ENCODE peak calls at places on chromosomes 3 and 15, in five cellular contexts. One of them, this sample, is unnamed.

GRCh38 chr15:74441248-74441939 is 7.6 kb upstream of the SEMA7A start:
- DNase-seq in foreskin fibroblast: no peak
- DNase-seq in A549: no peak
- DNase-seq in NCI-H2081: no peak
- DNase-seq in fibroblast of pulmonary artery: no peak
- DNase-seq in this sample: no peak

GRCh38 chr3:59056706-59057105 is 6.9 kb upstream of the CFAP20DC start:
- DNase-seq in foreskin fibroblast: no peak
- DNase-seq in A549: no peak
- DNase-seq in NCI-H2081: no peak
- DNase-seq in fibroblast of pulmonary artery: peak
- DNase-seq in this sample: peak

GRCh38 chr3:129626744-129627349 is 20.4 kb upstream of the PLXND1 start:
- DNase-seq in foreskin fibroblast: peak
- DNase-seq in A549: peak
- DNase-seq in NCI-H2081: peak
- DNase-seq in fibroblast of pulmonary artery: peak
- DNase-seq in this sample: no peak

GRCh38 chr15:48975713-48976419 is 12.1 kb upstream of the SHC4 start:
- DNase-seq in foreskin fibroblast: peak
- DNase-seq in A549: peak
- DNase-seq in NCI-H2081: peak
- DNase-seq in fibroblast of pulmonary artery: peak
- DNase-seq in this sample: no peak

GRCh38 chr3:11600501-11601282 is 43.0 kb downstream of the VGLL4 start:
- DNase-seq in foreskin fibroblast: peak
- DNase-seq in A549: peak
- DNase-seq in NCI-H2081: no peak
- DNase-seq in fibroblast of pulmonary artery: peak
- DNase-seq in this sample: peak

GRCh38 chr15:58677426-58677825 is 72.1 kb downstream of the ADAM10 start:
- DNase-seq in foreskin fibroblast: no peak
- DNase-seq in A549: no peak
- DNase-seq in NCI-H2081: no peak
- DNase-seq in fibroblast of pulmonary artery: no peak
- DNase-seq in this sample: no peak

GRCh38 chr3:186254676-186255665 is 107.1 kb downstream of the DGKG start:
- DNase-seq in foreskin fibroblast: no peak
- DNase-seq in A549: no peak
- DNase-seq in NCI-H2081: no peak
- DNase-seq in fibroblast of pulmonary artery: no peak
- DNase-seq in this sample: no peak

GRCh38 chr15:65533057-65533752 is 2.9 kb downstream of the HACD3 start:
- DNase-seq in foreskin fibroblast: no peak
- DNase-seq in A549: no peak
- DNase-seq in NCI-H2081: no peak
- DNase-seq in fibroblast of pulmonary artery: no peak
- DNase-seq in this sample: no peak

GRCh38 chr3:150743508-150743907 is 19.5 kb downstream of the SIAH2 start:
- DNase-seq in foreskin fibroblast: peak
- DNase-seq in A549: peak
- DNase-seq in NCI-H2081: no peak
- DNase-seq in fibroblast of pulmonary artery: peak
- DNase-seq in this sample: no peak

GRCh38 chr3:195184716-195185421 is 86.1 kb downstream of the XXYLT1 start:
- DNase-seq in foreskin fibroblast: no peak
- DNase-seq in A549: no peak
- DNase-seq in NCI-H2081: no peak
- DNase-seq in fibroblast of pulmonary artery: no peak
- DNase-seq in this sample: no peak

GRCh38 chr3:43968465-43968864 is 273.2 kb upstream of the TOPAZ1 start:
- DNase-seq in foreskin fibroblast: no peak
- DNase-seq in A549: no peak
- DNase-seq in NCI-H2081: no peak
- DNase-seq in fibroblast of pulmonary artery: no peak
- DNase-seq in this sample: no peak

GRCh38 chr15:49507261-49507660 is 84.2 kb downstream of the FGF7 start:
- DNase-seq in foreskin fibroblast: no peak
- DNase-seq in A549: no peak
- DNase-seq in NCI-H2081: no peak
- DNase-seq in fibroblast of pulmonary artery: no peak
- DNase-seq in this sample: no peak

GRCh38 chr15:51104512-51104911 is 9.8 kb upstream of the TNFAIP8L3 start:
- DNase-seq in foreskin fibroblast: peak
- DNase-seq in A549: no peak
- DNase-seq in NCI-H2081: no peak
- DNase-seq in fibroblast of pulmonary artery: peak
- DNase-seq in this sample: no peak

GRCh38 chr3:38662544-38662943 is 13.1 kb upstream of the SCN5A start:
- DNase-seq in foreskin fibroblast: peak
- DNase-seq in A549: peak
- DNase-seq in NCI-H2081: peak
- DNase-seq in fibroblast of pulmonary artery: peak
- DNase-seq in this sample: no peak

GRCh38 chr15:67061811-67062348 is 3.5 kb upstream of the SMAD3 start:
- DNase-seq in foreskin fibroblast: no peak
- DNase-seq in A549: no peak
- DNase-seq in NCI-H2081: no peak
- DNase-seq in fibroblast of pulmonary artery: no peak
- DNase-seq in this sample: no peak

GRCh38 chr3:177746259-177747021 is 549.2 kb upstream of the TBL1XR1 start:
- DNase-seq in foreskin fibroblast: no peak
- DNase-seq in A549: no peak
- DNase-seq in NCI-H2081: no peak
- DNase-seq in fibroblast of pulmonary artery: no peak
- DNase-seq in this sample: no peak

GRCh38 chr3:9970020-9970652 is 16.5 kb downstream of the EMC3 start:
- DNase-seq in foreskin fibroblast: peak
- DNase-seq in A549: peak
- DNase-seq in NCI-H2081: no peak
- DNase-seq in fibroblast of pulmonary artery: peak
- DNase-seq in this sample: peak

GRCh38 chr15:78565097-78565950 is at the start of gene CHRNA5:
- DNase-seq in foreskin fibroblast: peak
- DNase-seq in A549: peak
- DNase-seq in NCI-H2081: peak
- DNase-seq in fibroblast of pulmonary artery: peak
- DNase-seq in this sample: peak

GRCh38 chr3:183381179-183381578 is 47.2 kb downstream of the MCF2L2 start:
- DNase-seq in foreskin fibroblast: peak
- DNase-seq in A549: no peak
- DNase-seq in NCI-H2081: peak
- DNase-seq in fibroblast of pulmonary artery: peak
- DNase-seq in this sample: no peak

GRCh38 chr3:40055956-40056355 is 246.5 kb downstream of the MYRIP start:
- DNase-seq in foreskin fibroblast: no peak
- DNase-seq in A549: no peak
- DNase-seq in NCI-H2081: no peak
- DNase-seq in fibroblast of pulmonary artery: no peak
- DNase-seq in this sample: no peak

GRCh38 chr3:197782230-197782629 is 8.8 kb upstream of the LRCH3 start:
- DNase-seq in foreskin fibroblast: no peak
- DNase-seq in A549: no peak
- DNase-seq in NCI-H2081: no peak
- DNase-seq in fibroblast of pulmonary artery: no peak
- DNase-seq in this sample: no peak

GRCh38 chr15:48935236-48935635 is 28.5 kb downstream of the SHC4 start:
- DNase-seq in foreskin fibroblast: no peak
- DNase-seq in A549: no peak
- DNase-seq in NCI-H2081: no peak
- DNase-seq in fibroblast of pulmonary artery: no peak
- DNase-seq in this sample: no peak

GRCh38 chr3:66037986-66038369 is 740 bp downstream of the MAGI1 start:
- DNase-seq in foreskin fibroblast: no peak
- DNase-seq in A549: no peak
- DNase-seq in NCI-H2081: no peak
- DNase-seq in fibroblast of pulmonary artery: no peak
- DNase-seq in this sample: no peak

GRCh38 chr15:85667491-85668424 is 127.0 kb downstream of the KLHL25 start:
- DNase-seq in foreskin fibroblast: peak
- DNase-seq in A549: peak
- DNase-seq in NCI-H2081: no peak
- DNase-seq in fibroblast of pulmonary artery: peak
- DNase-seq in this sample: peak

GRCh38 chr15:76501726-76502125 is 165.2 kb downstream of the ISL2 start:
- DNase-seq in foreskin fibroblast: peak
- DNase-seq in A549: no peak
- DNase-seq in NCI-H2081: no peak
- DNase-seq in fibroblast of pulmonary artery: no peak
- DNase-seq in this sample: peak

GRCh38 chr3:107367353-107367752 is 9.9 kb upstream of the CCDC54 start:
- DNase-seq in foreskin fibroblast: peak
- DNase-seq in A549: peak
- DNase-seq in NCI-H2081: no peak
- DNase-seq in fibroblast of pulmonary artery: peak
- DNase-seq in this sample: peak

GRCh38 chr3:180961087-180961486 is 28.4 kb downstream of the DNAJC19 start:
- DNase-seq in foreskin fibroblast: no peak
- DNase-seq in A549: no peak
- DNase-seq in NCI-H2081: no peak
- DNase-seq in fibroblast of pulmonary artery: no peak
- DNase-seq in this sample: no peak

GRCh38 chr15:63339006-63339766 is 42.5 kb downstream of the CA12 start:
- DNase-seq in foreskin fibroblast: no peak
- DNase-seq in A549: no peak
- DNase-seq in NCI-H2081: no peak
- DNase-seq in fibroblast of pulmonary artery: no peak
- DNase-seq in this sample: no peak

GRCh38 chr15:45773149-45773548 is 138.3 kb downstream of the SQOR start:
- DNase-seq in foreskin fibroblast: no peak
- DNase-seq in A549: no peak
- DNase-seq in NCI-H2081: no peak
- DNase-seq in fibroblast of pulmonary artery: peak
- DNase-seq in this sample: no peak

GRCh38 chr15:58565620-58566019 is 133.8 kb downstream of the LIPC start:
- DNase-seq in foreskin fibroblast: no peak
- DNase-seq in A549: no peak
- DNase-seq in NCI-H2081: no peak
- DNase-seq in fibroblast of pulmonary artery: no peak
- DNase-seq in this sample: no peak